ENCODE peak calls at places on chromosomes 4 and X, in six cellular contexts. One of them, this sample, is unnamed.

GRCh38 chrX:6149231-6149870 is 79.3 kb downstream of the NLGN4X start:
- DNase-seq in body of pancreas: no peak
- DNase-seq in WERI-Rb-1: no peak
- DNase-seq in progenitor cell of endocrine pancreas: no peak
- DNase-seq in GM13977: no peak
- DNase-seq in IMR-90: no peak
- DNase-seq in this sample: no peak

GRCh38 chrX:74422576-74423288 is 1.4 kb downstream of the SLC16A2 start:
- DNase-seq in body of pancreas: peak
- DNase-seq in WERI-Rb-1: peak
- DNase-seq in progenitor cell of endocrine pancreas: peak
- DNase-seq in GM13977: peak
- DNase-seq in IMR-90: peak
- DNase-seq in this sample: peak

GRCh38 chr4:186149872-186150271 is 41.5 kb upstream of the CYP4V2 start:
- DNase-seq in body of pancreas: peak
- DNase-seq in WERI-Rb-1: peak
- DNase-seq in progenitor cell of endocrine pancreas: no peak
- DNase-seq in GM13977: no peak
- DNase-seq in IMR-90: no peak
- DNase-seq in this sample: peak

GRCh38 chrX:22122510-22122909 is 90.4 kb downstream of the PHEX start:
- DNase-seq in body of pancreas: no peak
- DNase-seq in WERI-Rb-1: no peak
- DNase-seq in progenitor cell of endocrine pancreas: no peak
- DNase-seq in GM13977: no peak
- DNase-seq in IMR-90: peak
- DNase-seq in this sample: no peak

GRCh38 chrX:136659174-136659573 is 11.2 kb downstream of the CD40LG start:
- DNase-seq in body of pancreas: no peak
- DNase-seq in WERI-Rb-1: no peak
- DNase-seq in progenitor cell of endocrine pancreas: no peak
- DNase-seq in GM13977: no peak
- DNase-seq in IMR-90: no peak
- DNase-seq in this sample: no peak

GRCh38 chr4:16818005-16818404 is 80.4 kb downstream of the LDB2 start:
- DNase-seq in body of pancreas: no peak
- DNase-seq in WERI-Rb-1: no peak
- DNase-seq in progenitor cell of endocrine pancreas: no peak
- DNase-seq in GM13977: no peak
- DNase-seq in IMR-90: no peak
- DNase-seq in this sample: no peak

GRCh38 chr4:54186371-54186770 is 42.7 kb upstream of the PDGFRA start:
- DNase-seq in body of pancreas: no peak
- DNase-seq in WERI-Rb-1: no peak
- DNase-seq in progenitor cell of endocrine pancreas: no peak
- DNase-seq in GM13977: no peak
- DNase-seq in IMR-90: no peak
- DNase-seq in this sample: no peak

GRCh38 chrX:139126493-139126892 is 404.0 kb upstream of the F9 start:
- DNase-seq in body of pancreas: peak
- DNase-seq in WERI-Rb-1: peak
- DNase-seq in progenitor cell of endocrine pancreas: peak
- DNase-seq in GM13977: peak
- DNase-seq in IMR-90: no peak
- DNase-seq in this sample: peak

GRCh38 chr4:187993827-187994226 is 1.7 kb upstream of the ZFP42 start:
- DNase-seq in body of pancreas: no peak
- DNase-seq in WERI-Rb-1: no peak
- DNase-seq in progenitor cell of endocrine pancreas: no peak
- DNase-seq in GM13977: no peak
- DNase-seq in IMR-90: peak
- DNase-seq in this sample: no peak
- TF ChIP-seq CTCF in body of pancreas: no peak
- TF ChIP-seq CTCF in WERI-Rb-1: peak
- TF ChIP-seq CTCF in progenitor cell of endocrine pancreas: peak
- TF ChIP-seq CTCF in GM13977: no peak
- TF ChIP-seq CTCF in IMR-90: peak
- TF ChIP-seq CTCF in this sample: peak

DNA sequence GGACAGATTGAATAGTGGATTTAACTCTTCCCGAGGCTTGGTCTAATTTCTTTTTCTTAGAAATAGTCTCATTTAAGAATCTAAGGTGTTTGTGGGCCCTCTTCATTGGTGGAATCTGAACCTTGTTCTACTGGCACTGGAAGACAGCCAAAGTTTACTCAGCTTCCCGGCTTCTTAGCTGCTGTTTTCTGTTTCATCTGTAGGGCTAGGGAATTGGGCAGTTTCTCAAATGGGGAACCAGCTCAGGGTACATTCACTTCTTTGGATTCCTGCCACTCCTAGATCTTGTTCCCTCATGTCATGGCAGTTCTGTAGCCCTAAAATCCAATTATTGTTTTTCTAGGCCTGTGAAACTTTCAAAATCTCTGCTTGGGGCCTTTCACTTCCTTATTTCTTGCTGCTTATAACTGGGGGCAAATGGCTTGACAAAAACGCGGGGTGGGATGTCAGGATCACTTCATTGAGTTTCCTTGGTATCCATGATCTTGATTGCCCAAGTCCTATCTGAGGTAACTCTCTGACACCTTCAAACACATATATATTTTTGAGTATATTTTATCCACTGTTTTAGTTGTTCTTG is 985.0 kb downstream of the C4orf33 start:
- DNase-seq in body of pancreas: no peak
- DNase-seq in WERI-Rb-1: no peak
- DNase-seq in progenitor cell of endocrine pancreas: no peak
- DNase-seq in GM13977: no peak
- DNase-seq in IMR-90: no peak
- DNase-seq in this sample: no peak
- TF ChIP-seq CTCF in body of pancreas: no peak
- TF ChIP-seq CTCF in WERI-Rb-1: no peak
- TF ChIP-seq CTCF in progenitor cell of endocrine pancreas: no peak
- TF ChIP-seq CTCF in GM13977: no peak
- TF ChIP-seq CTCF in IMR-90: no peak
- TF ChIP-seq CTCF in this sample: no peak

GRCh38 chr4:170988446-170988845 is 824.8 kb upstream of the GALNTL6 start:
- DNase-seq in body of pancreas: no peak
- DNase-seq in WERI-Rb-1: no peak
- DNase-seq in progenitor cell of endocrine pancreas: no peak
- DNase-seq in GM13977: no peak
- DNase-seq in IMR-90: no peak
- DNase-seq in this sample: no peak

GRCh38 chr4:170990989-170991589 is 822.1 kb upstream of the GALNTL6 start:
- DNase-seq in body of pancreas: peak
- DNase-seq in WERI-Rb-1: peak
- DNase-seq in progenitor cell of endocrine pancreas: peak
- DNase-seq in GM13977: peak
- DNase-seq in IMR-90: no peak
- DNase-seq in this sample: peak
- TF ChIP-seq CTCF in body of pancreas: peak
- TF ChIP-seq CTCF in WERI-Rb-1: peak
- TF ChIP-seq CTCF in progenitor cell of endocrine pancreas: peak
- TF ChIP-seq CTCF in GM13977: peak
- TF ChIP-seq CTCF in IMR-90: no peak
- TF ChIP-seq CTCF in this sample: no peak

GRCh38 chrX:131063613-131064012 is 5.5 kb downstream of the ARHGAP36 start:
- DNase-seq in body of pancreas: no peak
- DNase-seq in WERI-Rb-1: peak
- DNase-seq in progenitor cell of endocrine pancreas: no peak
- DNase-seq in GM13977: no peak
- DNase-seq in IMR-90: no peak
- DNase-seq in this sample: no peak
- TF ChIP-seq CTCF in body of pancreas: no peak
- TF ChIP-seq CTCF in WERI-Rb-1: peak
- TF ChIP-seq CTCF in progenitor cell of endocrine pancreas: peak
- TF ChIP-seq CTCF in GM13977: peak
- TF ChIP-seq CTCF in IMR-90: no peak
- TF ChIP-seq CTCF in this sample: no peak

DNA sequence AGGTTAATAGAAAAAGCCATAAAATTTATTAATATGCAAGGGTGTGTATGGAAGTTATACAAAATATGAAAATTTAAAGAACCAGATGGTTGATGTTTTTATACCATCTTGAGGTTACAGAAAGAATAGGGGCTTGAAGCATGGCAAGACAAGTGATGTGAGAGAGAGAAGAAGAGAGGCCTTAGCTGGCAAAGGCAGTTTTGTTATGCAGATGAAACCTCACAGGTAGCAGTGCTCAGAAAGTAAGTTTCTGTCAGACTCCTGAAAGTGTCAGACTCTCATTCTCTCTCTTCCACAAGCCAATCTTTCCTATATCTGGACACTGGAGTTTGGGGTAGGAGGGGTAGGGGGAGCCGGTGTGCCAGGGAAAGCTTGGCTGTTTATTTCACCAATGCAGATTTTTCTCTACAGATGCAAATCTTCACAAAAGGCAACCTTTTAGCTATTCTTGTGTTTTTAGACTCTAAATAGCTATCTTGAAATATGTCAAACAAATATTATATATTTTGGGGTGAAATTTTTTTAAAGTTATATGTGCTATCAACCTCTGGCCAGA is 124.5 kb downstream of the CFAP299 start:
- DNase-seq in body of pancreas: no peak
- DNase-seq in WERI-Rb-1: no peak
- DNase-seq in progenitor cell of endocrine pancreas: no peak
- DNase-seq in GM13977: no peak
- DNase-seq in IMR-90: no peak
- DNase-seq in this sample: no peak
- TF ChIP-seq CTCF in body of pancreas: no peak
- TF ChIP-seq CTCF in WERI-Rb-1: peak
- TF ChIP-seq CTCF in progenitor cell of endocrine pancreas: no peak
- TF ChIP-seq CTCF in GM13977: peak
- TF ChIP-seq CTCF in IMR-90: no peak
- TF ChIP-seq CTCF in this sample: no peak